ENCODE peak calls at places on chromosome 20, in six cellular contexts. One of them, this sample, is unnamed.

GRCh38 chr20:41160686-41161085 is 23.3 kb downstream of the PLCG1 start:
- DNase-seq in naive thymus-derived CD8-positive, alpha-beta T cell: no peak
- DNase-seq in stimulated activated CD8-positive, alpha-beta memory T cell treated with anti-CD3 and anti-CD28 coated beads, Interleukin-15, amount 100 ng/mL, for 24 hours: no peak
- DNase-seq in iris pigment epithelial cell: no peak
- DNase-seq in NCI-H1436: no peak
- DNase-seq in iPS-NIHi11: no peak
- DNase-seq in this sample: no peak

GRCh38 chr20:13995841-13996240 is 525 bp downstream of the MACROD2 start:
- DNase-seq in iris pigment epithelial cell: no peak
- DNase-seq in stimulated activated CD8-positive, alpha-beta memory T cell treated with anti-CD3 and anti-CD28 coated beads, Interleukin-15, amount 100 ng/mL, for 24 hours: no peak
- DNase-seq in NCI-H1436: peak
- DNase-seq in naive thymus-derived CD8-positive, alpha-beta T cell: no peak
- DNase-seq in iPS-NIHi11: peak
- DNase-seq in this sample: no peak

GRCh38 chr20:50226093-50226974 is 35.7 kb downstream of the CEBPB start:
- DNase-seq in naive thymus-derived CD8-positive, alpha-beta T cell: no peak
- DNase-seq in stimulated activated CD8-positive, alpha-beta memory T cell treated with anti-CD3 and anti-CD28 coated beads, Interleukin-15, amount 100 ng/mL, for 24 hours: no peak
- DNase-seq in iris pigment epithelial cell: peak
- DNase-seq in iPS-NIHi11: no peak
- DNase-seq in NCI-H1436: no peak
- DNase-seq in this sample: peak

GRCh38 chr20:39474829-39475228 is 512.7 kb downstream of the DHX35 start:
- DNase-seq in naive thymus-derived CD8-positive, alpha-beta T cell: no peak
- DNase-seq in iris pigment epithelial cell: no peak
- DNase-seq in stimulated activated CD8-positive, alpha-beta memory T cell treated with anti-CD3 and anti-CD28 coated beads, Interleukin-15, amount 100 ng/mL, for 24 hours: no peak
- DNase-seq in NCI-H1436: no peak
- DNase-seq in iPS-NIHi11: no peak
- DNase-seq in this sample: no peak

GRCh38 chr20:61874421-61875068 is 191.1 kb downstream of the TAF4 start:
- DNase-seq in iris pigment epithelial cell: peak
- DNase-seq in naive thymus-derived CD8-positive, alpha-beta T cell: no peak
- DNase-seq in stimulated activated CD8-positive, alpha-beta memory T cell treated with anti-CD3 and anti-CD28 coated beads, Interleukin-15, amount 100 ng/mL, for 24 hours: no peak
- DNase-seq in NCI-H1436: no peak
- DNase-seq in iPS-NIHi11: peak
- DNase-seq in this sample: peak

GRCh38 chr20:23086056-23086551 is at the start of gene CD93:
- DNase-seq in iris pigment epithelial cell: peak
- DNase-seq in naive thymus-derived CD8-positive, alpha-beta T cell: no peak
- DNase-seq in iPS-NIHi11: no peak
- DNase-seq in NCI-H1436: no peak
- DNase-seq in stimulated activated CD8-positive, alpha-beta memory T cell treated with anti-CD3 and anti-CD28 coated beads, Interleukin-15, amount 100 ng/mL, for 24 hours: no peak
- DNase-seq in this sample: no peak

GRCh38 chr20:9306521-9306920 is 207.9 kb upstream of the LAMP5 start:
- DNase-seq in iris pigment epithelial cell: peak
- DNase-seq in naive thymus-derived CD8-positive, alpha-beta T cell: no peak
- DNase-seq in iPS-NIHi11: no peak
- DNase-seq in NCI-H1436: no peak
- DNase-seq in stimulated activated CD8-positive, alpha-beta memory T cell treated with anti-CD3 and anti-CD28 coated beads, Interleukin-15, amount 100 ng/mL, for 24 hours: no peak
- DNase-seq in this sample: peak

GRCh38 chr20:56443654-56444540 is 24.5 kb upstream of the RTF2 start:
- DNase-seq in iris pigment epithelial cell: no peak
- DNase-seq in NCI-H1436: peak
- DNase-seq in iPS-NIHi11: no peak
- DNase-seq in naive thymus-derived CD8-positive, alpha-beta T cell: no peak
- DNase-seq in stimulated activated CD8-positive, alpha-beta memory T cell treated with anti-CD3 and anti-CD28 coated beads, Interleukin-15, amount 100 ng/mL, for 24 hours: no peak
- DNase-seq in this sample: no peak

GRCh38 chr20:22686097-22686496 is 101.7 kb upstream of the FOXA2 start:
- DNase-seq in stimulated activated CD8-positive, alpha-beta memory T cell treated with anti-CD3 and anti-CD28 coated beads, Interleukin-15, amount 100 ng/mL, for 24 hours: no peak
- DNase-seq in naive thymus-derived CD8-positive, alpha-beta T cell: no peak
- DNase-seq in NCI-H1436: peak
- DNase-seq in iPS-NIHi11: peak
- DNase-seq in iris pigment epithelial cell: peak
- DNase-seq in this sample: peak

GRCh38 chr20:10309326-10309725 is 90.7 kb downstream of the SNAP25 start:
- DNase-seq in NCI-H1436: no peak
- DNase-seq in naive thymus-derived CD8-positive, alpha-beta T cell: no peak
- DNase-seq in iPS-NIHi11: no peak
- DNase-seq in stimulated activated CD8-positive, alpha-beta memory T cell treated with anti-CD3 and anti-CD28 coated beads, Interleukin-15, amount 100 ng/mL, for 24 hours: no peak
- DNase-seq in iris pigment epithelial cell: peak
- DNase-seq in this sample: peak

GRCh38 chr20:51198238-51198637 is 175.3 kb upstream of the KCNG1 start:
- DNase-seq in iris pigment epithelial cell: no peak
- DNase-seq in iPS-NIHi11: no peak
- DNase-seq in naive thymus-derived CD8-positive, alpha-beta T cell: no peak
- DNase-seq in NCI-H1436: no peak
- DNase-seq in stimulated activated CD8-positive, alpha-beta memory T cell treated with anti-CD3 and anti-CD28 coated beads, Interleukin-15, amount 100 ng/mL, for 24 hours: no peak
- DNase-seq in this sample: no peak

GRCh38 chr20:50304501-50304856 is 113.8 kb downstream of the CEBPB start:
- DNase-seq in iris pigment epithelial cell: peak
- DNase-seq in NCI-H1436: no peak
- DNase-seq in stimulated activated CD8-positive, alpha-beta memory T cell treated with anti-CD3 and anti-CD28 coated beads, Interleukin-15, amount 100 ng/mL, for 24 hours: no peak
- DNase-seq in naive thymus-derived CD8-positive, alpha-beta T cell: no peak
- DNase-seq in iPS-NIHi11: no peak
- DNase-seq in this sample: peak

GRCh38 chr20:48846516-48847492 is 19.0 kb upstream of the PREX1 start:
- DNase-seq in stimulated activated CD8-positive, alpha-beta memory T cell treated with anti-CD3 and anti-CD28 coated beads, Interleukin-15, amount 100 ng/mL, for 24 hours: no peak
- DNase-seq in iris pigment epithelial cell: no peak
- DNase-seq in naive thymus-derived CD8-positive, alpha-beta T cell: no peak
- DNase-seq in iPS-NIHi11: peak
- DNase-seq in NCI-H1436: no peak
- DNase-seq in this sample: no peak

GRCh38 chr20:1509237-1509636 is 18.0 kb upstream of the SIRPB2 start:
- DNase-seq in iris pigment epithelial cell: peak
- DNase-seq in stimulated activated CD8-positive, alpha-beta memory T cell treated with anti-CD3 and anti-CD28 coated beads, Interleukin-15, amount 100 ng/mL, for 24 hours: no peak
- DNase-seq in naive thymus-derived CD8-positive, alpha-beta T cell: peak
- DNase-seq in iPS-NIHi11: peak
- DNase-seq in NCI-H1436: no peak
- DNase-seq in this sample: peak

GRCh38 chr20:8474027-8474668 is 342.1 kb downstream of the PLCB1 start:
- DNase-seq in iris pigment epithelial cell: no peak
- DNase-seq in iPS-NIHi11: no peak
- DNase-seq in stimulated activated CD8-positive, alpha-beta memory T cell treated with anti-CD3 and anti-CD28 coated beads, Interleukin-15, amount 100 ng/mL, for 24 hours: no peak
- DNase-seq in naive thymus-derived CD8-positive, alpha-beta T cell: no peak
- DNase-seq in NCI-H1436: no peak
- DNase-seq in this sample: no peak

GRCh38 chr20:54062812-54063280 is 7.5 kb downstream of the BCAS1 start:
- DNase-seq in iris pigment epithelial cell: peak
- DNase-seq in NCI-H1436: peak
- DNase-seq in stimulated activated CD8-positive, alpha-beta memory T cell treated with anti-CD3 and anti-CD28 coated beads, Interleukin-15, amount 100 ng/mL, for 24 hours: no peak
- DNase-seq in iPS-NIHi11: peak
- DNase-seq in naive thymus-derived CD8-positive, alpha-beta T cell: no peak
- DNase-seq in this sample: peak

GRCh38 chr20:15937179-15937578 is 636.1 kb downstream of the KIF16B start:
- DNase-seq in naive thymus-derived CD8-positive, alpha-beta T cell: no peak
- DNase-seq in iris pigment epithelial cell: no peak
- DNase-seq in stimulated activated CD8-positive, alpha-beta memory T cell treated with anti-CD3 and anti-CD28 coated beads, Interleukin-15, amount 100 ng/mL, for 24 hours: no peak
- DNase-seq in iPS-NIHi11: no peak
- DNase-seq in NCI-H1436: no peak
- DNase-seq in this sample: no peak

GRCh38 chr20:53870426-53871199 is 199.8 kb downstream of the BCAS1 start:
- DNase-seq in NCI-H1436: no peak
- DNase-seq in iPS-NIHi11: no peak
- DNase-seq in iris pigment epithelial cell: no peak
- DNase-seq in naive thymus-derived CD8-positive, alpha-beta T cell: no peak
- DNase-seq in stimulated activated CD8-positive, alpha-beta memory T cell treated with anti-CD3 and anti-CD28 coated beads, Interleukin-15, amount 100 ng/mL, for 24 hours: no peak
- DNase-seq in this sample: no peak

GRCh38 chr20:1830240-1830639 is 65.0 kb upstream of the SIRPA start:
- DNase-seq in NCI-H1436: no peak
- DNase-seq in stimulated activated CD8-positive, alpha-beta memory T cell treated with anti-CD3 and anti-CD28 coated beads, Interleukin-15, amount 100 ng/mL, for 24 hours: no peak
- DNase-seq in iris pigment epithelial cell: peak
- DNase-seq in iPS-NIHi11: no peak
- DNase-seq in naive thymus-derived CD8-positive, alpha-beta T cell: no peak
- DNase-seq in this sample: peak

GRCh38 chr20:62258499-62259293 is 20.4 kb downstream of the OSBPL2 start:
- DNase-seq in NCI-H1436: no peak
- DNase-seq in iris pigment epithelial cell: peak
- DNase-seq in stimulated activated CD8-positive, alpha-beta memory T cell treated with anti-CD3 and anti-CD28 coated beads, Interleukin-15, amount 100 ng/mL, for 24 hours: no peak
- DNase-seq in iPS-NIHi11: no peak
- DNase-seq in naive thymus-derived CD8-positive, alpha-beta T cell: no peak
- DNase-seq in this sample: peak

GRCh38 chr20:52454660-52455059 is 263.1 kb upstream of the ZFP64 start:
- DNase-seq in iPS-NIHi11: no peak
- DNase-seq in naive thymus-derived CD8-positive, alpha-beta T cell: no peak
- DNase-seq in NCI-H1436: no peak
- DNase-seq in iris pigment epithelial cell: peak
- DNase-seq in stimulated activated CD8-positive, alpha-beta memory T cell treated with anti-CD3 and anti-CD28 coated beads, Interleukin-15, amount 100 ng/mL, for 24 hours: no peak
- DNase-seq in this sample: peak

GRCh38 chr20:41249781-41250281 is 67.7 kb downstream of the ZHX3 start:
- DNase-seq in iris pigment epithelial cell: peak
- DNase-seq in naive thymus-derived CD8-positive, alpha-beta T cell: no peak
- DNase-seq in iPS-NIHi11: peak
- DNase-seq in NCI-H1436: no peak
- DNase-seq in stimulated activated CD8-positive, alpha-beta memory T cell treated with anti-CD3 and anti-CD28 coated beads, Interleukin-15, amount 100 ng/mL, for 24 hours: no peak
- DNase-seq in this sample: no peak